ENCODE peak calls at places on chromosome 10, in ten cellular contexts. D, O, A, P, Z, N, I, M, C and H are unnamed samples.

GRCh38 chr10:82037076-82037475 is 162.1 kb downstream of the NRG3 start:
- DNase-seq in D (no peak), O (no peak), A (no peak), P (no peak), Z (no peak), N (no peak), I (no peak), M (no peak), C (no peak), H (no peak)

GRCh38 chr10:106573106-106573505 is 591.4 kb downstream of the SORCS1 start:
- DNase-seq in D (peak; percentile 65), O (peak; percentile 69), A (peak; percentile 71), P (no peak), Z (no peak), N (no peak), I (no peak), M (no peak), C (no peak), H (no peak)

GRCh38 chr10:124350806-124351205 is 67.9 kb downstream of the OAT start:
- DNase-seq in D (no peak), O (no peak), A (no peak), P (peak; percentile 8), Z (no peak), N (no peak), I (no peak), M (no peak), C (no peak), H (no peak)

GRCh38 chr10:64867501-64867962 is 1346.3 kb downstream of the REEP3 start:
- DNase-seq in D (no peak), O (no peak), A (no peak), P (no peak), Z (no peak), N (no peak), I (no peak), M (no peak), C (no peak), H (no peak)

GRCh38 chr10:583433-583832 is 106.0 kb downstream of the DIP2C start:
- DNase-seq in D (no peak), O (no peak), A (no peak), P (no peak), Z (no peak), N (no peak), I (no peak), M (peak; percentile 15), C (no peak), H (no peak)

GRCh38 chr10:127875916-127876315 is 16.8 kb downstream of the CLRN3 start:
- DNase-seq in D (no peak), O (no peak), A (no peak), P (no peak), Z (no peak), N (no peak), I (no peak), M (no peak), C (no peak), H (no peak)

GRCh38 chr10:77524300-77524711 is 113.3 kb downstream of the KCNMA1 start:
- DNase-seq in D (peak; percentile 99), O (peak; percentile 87), A (peak; percentile 90), P (no peak), Z (no peak), N (no peak), I (no peak), M (no peak), C (no peak), H (peak; percentile 83)

GRCh38 chr10:70786799-70787415 is 1.7 kb upstream of the TBATA start:
- DNase-seq in D (peak; percentile 59), O (peak; percentile 26), A (peak; percentile 72), P (no peak), Z (no peak), N (no peak), I (no peak), M (no peak), C (no peak), H (no peak)

GRCh38 chr10:120700421-120700820 is 150.7 kb upstream of the WDR11 start:
- DNase-seq in D (no peak), O (no peak), A (no peak), P (no peak), Z (no peak), N (no peak), I (no peak), M (no peak), C (no peak), H (no peak)

GRCh38 chr10:61866700-61867368 is 34.7 kb upstream of the ARID5B start:
- DNase-seq in D (no peak), O (no peak), A (no peak), P (no peak), Z (no peak), N (no peak), I (no peak), M (no peak), C (no peak), H (no peak)

GRCh38 chr10:13686331-13686752 is 99.6 kb downstream of the PRPF18 start:
- DNase-seq in D (no peak), O (peak; percentile 50), A (no peak), P (no peak), Z (peak; percentile 9), N (no peak), I (no peak), M (no peak), C (no peak), H (no peak)

GRCh38 chr10:59865101-59865500 is 41.3 kb downstream of the CCDC6 start:
- DNase-seq in D (no peak), O (peak; percentile 18), A (peak; percentile 65), P (peak; percentile 65), Z (peak; percentile 61), N (no peak), I (peak; percentile 35), M (no peak), C (no peak), H (no peak)

GRCh38 chr10:49353895-49354566 is 41.9 kb downstream of the DRGX start:
- DNase-seq in D (no peak), O (no peak), A (no peak), P (no peak), Z (no peak), N (no peak), I (no peak), M (no peak), C (no peak), H (no peak)

GRCh38 chr10:118963963-118964362 is 65.6 kb upstream of the NANOS1 start:
- DNase-seq in D (no peak), O (no peak), A (no peak), P (no peak), Z (no peak), N (no peak), I (no peak), M (no peak), C (no peak), H (no peak)

GRCh38 chr10:30528427-30528782 is 94.4 kb downstream of the MAP3K8 start:
- DNase-seq in D (no peak), O (no peak), A (no peak), P (no peak), Z (peak; percentile 39), N (no peak), I (no peak), M (no peak), C (no peak), H (no peak)

GRCh38 chr10:127577878-127578627 is 28.9 kb downstream of the NPS start:
- DNase-seq in D (no peak), O (no peak), A (no peak), P (no peak), Z (no peak), N (no peak), I (no peak), M (no peak), C (no peak), H (no peak)

GRCh38 chr10:5888352-5888751 is 1.3 kb downstream of the ANKRD16 start:
- DNase-seq in D (peak; percentile 54), O (peak; percentile 56), A (peak; percentile 56), P (no peak), Z (no peak), N (no peak), I (peak; percentile 16), M (no peak), C (no peak), H (no peak)

GRCh38 chr10:124728071-124728829 is 15.9 kb downstream of the FAM53B start:
- DNase-seq in D (peak; percentile 44), O (peak; percentile 46), A (peak; percentile 71), P (no peak), Z (peak; percentile 61), N (no peak), I (no peak), M (no peak), C (no peak), H (no peak)

GRCh38 chr10:126463306-126463705 is 75.0 kb upstream of the ADAM12 start:
- DNase-seq in D (no peak), O (no peak), A (no peak), P (no peak), Z (no peak), N (no peak), I (no peak), M (no peak), C (no peak), H (no peak)
- TF ChIP-seq CTCF in D (no peak), O (no peak), A (no peak), P (no peak), Z (no peak), N (no peak), I (no peak), M (no peak), C (no peak), H (no peak)

GRCh38 chr10:16929067-16929466 is 111.8 kb upstream of the RSU1 start:
- DNase-seq in D (no peak), O (no peak), A (no peak), P (no peak), Z (no peak), N (no peak), I (no peak), M (no peak), C (no peak), H (no peak)
- H3K4me3 ChIP-seq in D (no peak overlapping the region), O (no peak overlapping the region), A (no peak overlapping the region), P (no peak overlapping the region), Z (no peak overlapping the region), N (no peak overlapping the region), I (no peak overlapping the region), M (no peak overlapping the region), C (no peak overlapping the region), H (no peak overlapping the region)

DNA sequence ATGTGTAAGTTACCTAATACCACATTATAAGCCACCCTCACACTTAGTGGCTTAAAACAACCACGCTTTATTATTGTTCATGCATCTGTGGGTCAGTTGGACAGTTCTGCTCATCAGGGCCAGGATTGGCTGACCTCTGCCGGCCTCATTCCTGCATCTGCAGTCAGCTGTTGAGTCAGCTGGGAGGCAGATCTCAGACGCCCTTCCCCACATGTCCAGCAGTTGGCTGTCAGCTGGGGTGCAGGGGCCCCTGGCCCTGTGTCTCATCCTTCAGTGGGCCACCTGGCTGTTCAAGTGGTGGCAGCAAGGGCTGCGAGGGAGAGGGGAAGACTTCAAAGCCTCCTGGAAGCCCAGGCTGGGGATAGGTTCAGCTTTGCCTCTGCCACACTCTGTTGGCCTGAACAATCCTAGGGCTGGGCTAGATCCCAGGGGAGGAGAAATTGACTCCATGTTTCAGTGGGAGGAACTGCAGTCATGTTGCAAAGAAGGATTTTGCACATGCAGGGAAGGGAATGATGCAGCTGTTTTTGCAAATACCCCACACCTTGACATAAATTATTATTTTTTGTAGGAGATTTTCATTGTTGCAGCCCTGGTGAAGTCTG is 33.1 kb downstream of the TACR2 start:
- DNase-seq in D (peak; percentile 74), O (peak; percentile 84), A (peak; percentile 74), P (no peak), Z (no peak), N (no peak), I (no peak), M (no peak), C (no peak), H (no peak)
- TF ChIP-seq CTCF in D (peak; percentile 44), O (peak; percentile 40), A (peak; percentile 42), P (no peak), Z (no peak), N (no peak), I (no peak), M (no peak), C (peak; percentile 11), H (peak; percentile 25)

GRCh38 chr10:117543999-117544728 is 1.6 kb downstream of the EMX2 start:
- DNase-seq in D (no peak), O (no peak), A (no peak), P (no peak), Z (no peak), N (no peak), I (no peak), M (no peak), C (no peak), H (no peak)
- H3K4me3 ChIP-seq in D (peak overlapping the region; percentile 96), O (no peak overlapping the region), A (peak overlapping the region; percentile 65), P (peak overlapping the region; percentile 36), Z (no peak overlapping the region), N (no peak overlapping the region), I (no peak overlapping the region), M (peak overlapping the region; percentile 69), C (peak overlapping the region; percentile 33), H (peak overlapping the region; percentile 34)